ENCODE peak calls at places on chromosome 12, in six cellular contexts. I is amygdala; J is HepG2; X is foreskin melanocyte; A is aorta; W is stimulated activated CD8-positive, alpha-beta memory T cell treated with anti-CD3 and anti-CD28 coated beads, Interleukin-7, amount 100 ng/mL, for 24 hours. R is an unnamed sample.

GRCh38 chr12:70948976-70949336 is 28.4 kb upstream of the PTPRR start:
- DNase-seq in I (no peak), J (no peak), X (no peak), A (no peak), W (no peak), R (no peak)

GRCh38 chr12:81450920-81451739 is 308.0 kb downstream of the PPFIA2 start:
- DNase-seq in I (peak; percentile 27), J (peak; percentile 58), X (peak; percentile 29), A (no peak), W (no peak), R (peak; percentile 51)

GRCh38 chr12:52879394-52880351 is 25.2 kb downstream of the KRT8 start:
- DNase-seq in I (peak; percentile 75), J (peak; percentile 83), X (peak; percentile 67), A (peak; percentile 85), W (no peak), R (peak; percentile 95)

GRCh38 chr12:124537525-124538193 is 29.8 kb downstream of the NCOR2 start:
- DNase-seq in I (peak; percentile 80), J (no peak), X (no peak), A (no peak), W (no peak), R (no peak)

GRCh38 chr12:89556976-89557375 is 31.1 kb upstream of the POC1B start:
- DNase-seq in I (no peak), J (peak; percentile 9), X (peak; percentile 93), A (no peak), W (no peak), R (no peak)

GRCh38 chr12:8697476-8698131 is at the start of gene RIMKLB:
- DNase-seq in I (peak; percentile 81), J (no peak), X (peak; percentile 71), A (peak; percentile 89), W (peak; percentile 53), R (peak; percentile 70)

GRCh38 chr12:2636741-2637140 is 158.0 kb upstream of the FKBP4 start:
- DNase-seq in I (no peak), J (no peak), X (no peak), A (peak; percentile 39), W (no peak), R (no peak)

GRCh38 chr12:49624919-49625577 is 1.7 kb downstream of the PRPF40B start:
- DNase-seq in I (no peak), J (no peak), X (no peak), A (no peak), W (no peak), R (no peak)

GRCh38 chr12:81502912-81503695 is 256.0 kb downstream of the PPFIA2 start:
- DNase-seq in I (no peak), J (no peak), X (peak; percentile 50), A (no peak), W (no peak), R (no peak)

GRCh38 chr12:131895640-131896079 is 1.2 kb downstream of the ULK1 start:
- DNase-seq in I (no peak), J (no peak), X (no peak), A (no peak), W (no peak), R (no peak)

GRCh38 chr12:103401421-103401820 is 94.3 kb downstream of the C12orf42 start:
- DNase-seq in I (no peak), J (peak; percentile 35), X (no peak), A (no peak), W (no peak), R (peak; percentile 11)

GRCh38 chr12:124174406-124174805 is 120.5 kb upstream of the RFLNA start:
- DNase-seq in I (no peak), J (no peak), X (no peak), A (peak; percentile 32), W (no peak), R (no peak)

GRCh38 chr12:104953323-104953722 is 4.8 kb downstream of the SLC41A2 start:
- DNase-seq in I (no peak), J (no peak), X (no peak), A (no peak), W (no peak), R (no peak)

GRCh38 chr12:127176804-127177203 is 1090.2 kb upstream of the TMEM132C start:
- DNase-seq in I (no peak), J (no peak), X (no peak), A (no peak), W (no peak), R (no peak)

GRCh38 chr12:7376196-7376595 is 67.8 kb downstream of the CD163L1 start:
- DNase-seq in I (no peak), J (no peak), X (no peak), A (no peak), W (no peak), R (no peak)

GRCh38 chr12:71938728-71939385 is at the start of gene TPH2:
- DNase-seq in I (peak; percentile 23), J (peak; percentile 59), X (peak; percentile 30), A (peak; percentile 48), W (peak; percentile 6), R (peak; percentile 57)

GRCh38 chr12:53054112-53054878 is 4.4 kb downstream of the TNS2 start:
- DNase-seq in I (peak; percentile 96), J (peak; percentile 83), X (peak; percentile 83), A (peak; percentile 95), W (peak; percentile 83), R (peak; percentile 98)

GRCh38 chr12:98373019-98373554 is 142.3 kb upstream of the TMPO start:
- DNase-seq in I (no peak), J (peak; percentile 30), X (no peak), A (no peak), W (no peak), R (peak; percentile 22)

GRCh38 chr12:25552681-25553080 is 402 bp downstream of the LMNTD1 start:
- DNase-seq in I (no peak), J (no peak), X (no peak), A (no peak), W (no peak), R (no peak)

GRCh38 chr12:26786491-26787124 is 46.4 kb downstream of the ITPR2 start:
- DNase-seq in I (no peak), J (no peak), X (no peak), A (no peak), W (no peak), R (no peak)

GRCh38 chr12:57765698-57766463 is 997 bp downstream of the CYP27B1 start:
- DNase-seq in I (no peak), J (no peak), X (no peak), A (no peak), W (no peak), R (no peak)

GRCh38 chr12:3592856-3593625 is 102.0 kb downstream of the PRMT8 start:
- DNase-seq in I (no peak), J (no peak), X (no peak), A (no peak), W (no peak), R (no peak)

GRCh38 chr12:51549637-51550036 is 41.4 kb upstream of the SCN8A start:
- DNase-seq in I (no peak), J (no peak), X (no peak), A (no peak), W (no peak), R (no peak)

GRCh38 chr12:107322063-107322462 is 228.7 kb upstream of the CRY1 start:
- DNase-seq in I (no peak), J (no peak), X (no peak), A (no peak), W (no peak), R (no peak)

GRCh38 chr12:9718968-9719367 is 13.9 kb downstream of the CLECL1 start:
- DNase-seq in I (no peak), J (peak; percentile 23), X (no peak), A (no peak), W (no peak), R (no peak)

GRCh38 chr12:117485984-117486839 is 124.8 kb upstream of the NOS1 start:
- DNase-seq in I (no peak), J (no peak), X (no peak), A (no peak), W (no peak), R (no peak)

GRCh38 chr12:1474059-1474537 is 120.3 kb downstream of the FBXL14 start:
- DNase-seq in I (no peak), J (peak; percentile 20), X (peak; percentile 91), A (no peak), W (no peak), R (no peak)

GRCh38 chr12:126493366-126494108 is 1428.3 kb downstream of the AACS start:
- DNase-seq in I (no peak), J (no peak), X (no peak), A (no peak), W (no peak), R (no peak)

GRCh38 chr12:116881325-116881866 is at the start of gene HRK:
- DNase-seq in I (no peak), J (no peak), X (no peak), A (no peak), W (no peak), R (peak; percentile 49)

GRCh38 chr12:104699489-104700194 is 242.9 kb downstream of the CHST11 start:
- DNase-seq in I (no peak), J (no peak), X (no peak), A (no peak), W (no peak), R (no peak)

GRCh38 chr12:66678640-66679268 is at the start of gene GRIP1:
- DNase-seq in I (no peak), J (no peak), X (no peak), A (no peak), W (no peak), R (no peak)

GRCh38 chr12:124289634-124290600 is 5.0 kb upstream of the RFLNA start:
- DNase-seq in I (no peak), J (no peak), X (peak; percentile 31), A (no peak), W (no peak), R (no peak)

GRCh38 chr12:92080390-92081285 is 65.0 kb downstream of the BTG1 start:
- DNase-seq in I (no peak), J (no peak), X (no peak), A (no peak), W (no peak), R (no peak)

GRCh38 chr12:292186-292585 is 29.6 kb upstream of the SLC6A13 start:
- DNase-seq in I (no peak), J (no peak), X (no peak), A (no peak), W (no peak), R (no peak)

GRCh38 chr12:60279224-60279623 is 683.4 kb downstream of the SLC16A7 start:
- DNase-seq in I (no peak), J (no peak), X (peak; percentile 10), A (no peak), W (no peak), R (no peak)

GRCh38 chr12:85872497-85873091 is 1.5 kb upstream of the NTS start:
- DNase-seq in I (no peak), J (peak; percentile 47), X (peak; percentile 49), A (no peak), W (no peak), R (peak; percentile 11)

GRCh38 chr12:54051916-54052744 is 1.5 kb upstream of the HOXC4 start:
- DNase-seq in I (no peak), J (no peak), X (no peak), A (no peak), W (no peak), R (peak; percentile 67)